ENCODE peak calls at places on chromosomes 16 and 17, in six cellular contexts. K, O, A, H, N and U are unnamed samples.

GRCh38 chr17:2878751-2879254 is 82.6 kb downstream of the RAP1GAP2 start:
- DNase-seq in K (no peak), O (no peak), A (no peak), H (no peak), N (no peak), U (no peak)

GRCh38 chr16:17258848-17259713 is 211.7 kb downstream of the XYLT1 start:
- DNase-seq in K (no peak), O (no peak), A (peak; percentile 55), H (no peak), N (no peak), U (peak; percentile 29)

GRCh38 chr17:3547628-3548027 is 10.0 kb downstream of the TRPV3 start:
- DNase-seq in K (no peak), O (no peak), A (no peak), H (no peak), N (no peak), U (no peak)

GRCh38 chr17:7552621-7553051 is 3.8 kb downstream of the TNFSF12 start:
- DNase-seq in K (no peak), O (no peak), A (peak; percentile 30), H (peak; percentile 57), N (no peak), U (no peak)

GRCh38 chr16:50193594-50193993 is 40.5 kb downstream of the TENT4B start:
- DNase-seq in K (no peak), O (no peak), A (no peak), H (no peak), N (no peak), U (no peak)

GRCh38 chr16:492211-492875 is 35.2 kb upstream of the CAPN15 start:
- DNase-seq in K (no peak), O (no peak), A (no peak), H (no peak), N (no peak), U (no peak)

GRCh38 chr16:75653926-75654325 is 6.4 kb downstream of the TERF2IP start:
- DNase-seq in K (no peak), O (no peak), A (no peak), H (no peak), N (no peak), U (no peak)

GRCh38 chr17:64054304-64054703 is 33.9 kb upstream of the ICAM2 start:
- DNase-seq in K (no peak), O (no peak), A (no peak), H (no peak), N (no peak), U (no peak)

GRCh38 chr17:61202564-61202963 is 197.1 kb upstream of the TBX2 start:
- DNase-seq in K (no peak), O (no peak), A (no peak), H (no peak), N (no peak), U (no peak)

GRCh38 chr17:17874478-17874877 is 37.7 kb upstream of the SREBF1 start:
- DNase-seq in K (no peak), O (no peak), A (no peak), H (no peak), N (no peak), U (no peak)
- H3K4me1 ChIP-seq in K (peaks cover 21% of the 10 kb centered on the region), O (peaks cover 34% of the 10 kb centered on the region), A (peaks cover 16% of the 10 kb centered on the region), H (peaks cover 9% of the 10 kb centered on the region), N (peaks cover 53% of the 10 kb centered on the region), U (peaks cover 28% of the 10 kb centered on the region)

GRCh38 chr16:53707671-53708070 is 3.7 kb downstream of the FTO start:
- DNase-seq in K (no peak), O (no peak), A (no peak), H (no peak), N (no peak), U (no peak)

GRCh38 chr16:53711390-53711789 is 7.4 kb downstream of the FTO start:
- DNase-seq in K (no peak), O (no peak), A (no peak), H (no peak), N (no peak), U (no peak)

GRCh38 chr16:53704445-53704813 is 473 bp downstream of the FTO start:
- DNase-seq in K (no peak), O (no peak), A (no peak), H (no peak), N (no peak), U (no peak)

GRCh38 chr16:53712065-53712464 is 8.1 kb downstream of the FTO start:
- DNase-seq in K (no peak), O (no peak), A (no peak), H (no peak), N (no peak), U (no peak)

GRCh38 chr16:53708490-53708889 is 4.5 kb downstream of the FTO start:
- DNase-seq in K (no peak), O (no peak), A (no peak), H (no peak), N (no peak), U (no peak)
- TF ChIP-seq CTCF in K (no peak), O (no peak), A (no peak), H (no peak), N (no peak), U (no peak)

GRCh38 chr17:74761419-74761818 is 13.0 kb downstream of the NHERF1 start:
- DNase-seq in K (no peak), O (no peak), A (no peak), H (no peak), N (no peak), U (no peak)

GRCh38 chr17:74763565-74764387 is 12.4 kb downstream of the NAT9 start:
- DNase-seq in K (no peak), O (no peak), A (peak; percentile 82), H (no peak), N (no peak), U (no peak)

GRCh38 chr17:74759941-74760340 is 11.5 kb downstream of the NHERF1 start:
- DNase-seq in K (no peak), O (peak; percentile 66), A (no peak), H (no peak), N (no peak), U (peak; percentile 57)

GRCh38 chr17:74760404-74761105 is 12.1 kb downstream of the NHERF1 start:
- DNase-seq in K (no peak), O (no peak), A (no peak), H (no peak), N (no peak), U (no peak)

DNA sequence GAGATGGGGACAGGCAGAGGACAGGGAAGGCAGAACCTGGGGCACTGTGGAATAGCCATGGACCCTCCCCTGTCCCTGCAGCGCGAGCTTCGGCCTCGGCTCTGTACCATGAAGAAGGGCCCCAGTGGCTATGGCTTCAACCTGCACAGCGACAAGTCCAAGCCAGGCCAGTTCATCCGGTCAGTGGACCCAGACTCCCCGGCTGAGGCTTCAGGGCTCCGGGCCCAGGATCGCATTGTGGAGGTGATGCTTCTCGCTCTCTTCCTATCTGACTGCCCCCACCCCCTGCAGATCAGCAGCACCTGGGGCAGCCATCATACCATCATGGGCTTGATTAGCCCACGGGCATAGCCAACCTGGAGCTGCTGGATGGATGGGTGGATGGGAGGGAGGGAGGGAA is 13.5 kb downstream of the NHERF1 start:
- DNase-seq in K (no peak), O (no peak), A (no peak), H (no peak), N (no peak), U (no peak)
- H3K4me1 ChIP-seq in K (peaks cover 23% of the 10 kb centered on the region), O (peaks cover 38% of the 10 kb centered on the region), A (peaks cover 67% of the 10 kb centered on the region), H (peaks cover 8% of the 10 kb centered on the region), N (peaks cover 9% of the 10 kb centered on the region), U (peaks cover 8% of the 10 kb centered on the region)

GRCh38 chr17:57833597-57833939 is 16.3 kb downstream of the MRPS23 start:
- DNase-seq in K (no peak), O (no peak), A (no peak), H (no peak), N (no peak), U (no peak)
- TF ChIP-seq CTCF in K (no peak), O (no peak), A (peak; percentile 12), H (no peak), N (peak; percentile 10), U (no peak)

GRCh38 chr17:1786708-1787107 is 24.8 kb downstream of the SERPINF1 start:
- DNase-seq in K (peak; percentile 31), O (no peak), A (no peak), H (no peak), N (no peak), U (no peak)

GRCh38 chr17:1782171-1782567 is 20.3 kb downstream of the SERPINF1 start:
- DNase-seq in K (peak; percentile 43), O (no peak), A (no peak), H (no peak), N (no peak), U (no peak)

GRCh38 chr17:1785925-1786324 is 24.1 kb downstream of the SERPINF1 start:
- DNase-seq in K (peak; percentile 23), O (no peak), A (no peak), H (no peak), N (no peak), U (no peak)

GRCh38 chr17:1783271-1783670 is 21.4 kb downstream of the SERPINF1 start:
- DNase-seq in K (peak; percentile 58), O (no peak), A (no peak), H (no peak), N (no peak), U (no peak)

DNA sequence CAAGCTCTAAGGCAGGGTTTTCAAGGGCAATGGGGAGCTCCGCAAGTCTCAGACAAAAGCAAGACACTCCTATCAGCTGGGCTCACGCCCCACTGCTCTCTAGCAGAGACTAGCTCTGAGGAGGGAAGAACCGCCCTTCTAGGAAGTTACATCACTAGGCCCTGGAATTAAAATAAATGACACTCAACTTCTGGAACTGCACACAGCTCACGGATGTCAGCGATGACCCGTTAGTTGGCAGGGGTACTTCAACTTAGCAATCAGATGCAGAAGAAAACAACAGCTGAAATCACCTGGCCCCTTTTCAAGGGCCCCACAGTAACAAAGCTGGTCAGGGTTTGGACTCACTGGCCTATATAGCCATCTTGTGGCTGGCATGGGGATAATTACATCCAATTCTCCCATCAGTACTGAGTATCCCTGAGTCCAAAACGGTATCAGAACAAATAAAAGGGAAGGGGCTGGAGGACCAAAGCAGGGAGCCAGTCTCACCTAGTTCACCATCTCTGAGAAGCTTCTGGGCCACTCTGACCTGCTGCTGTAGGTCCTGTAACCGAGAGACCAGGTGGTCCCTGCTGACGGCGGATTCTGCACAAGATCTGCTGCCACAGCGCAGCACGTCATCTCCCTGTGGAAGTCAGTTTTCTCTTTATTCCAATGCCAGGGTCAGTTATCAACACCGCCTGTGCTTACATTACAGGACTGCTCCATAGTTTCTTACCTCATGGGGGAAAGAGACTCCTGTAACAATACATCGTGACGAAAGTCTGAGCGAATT is 22.2 kb downstream of the SERPINF1 start:
- DNase-seq in K (peak; percentile 94), O (no peak), A (peak; percentile 74), H (peak; percentile 94), N (peak; percentile 98), U (peak; percentile 86)
- H3K4me1 ChIP-seq in K (peaks cover 29% of the 10 kb centered on the region), O (no peaks in the 10 kb centered on the region), A (peaks cover 56% of the 10 kb centered on the region), H (peaks cover 4% of the 10 kb centered on the region), N (peaks cover 76% of the 10 kb centered on the region), U (peaks cover 22% of the 10 kb centered on the region)